ENCODE peak calls at places on chromosomes 1 and 21, in seven cellular contexts. V, F, O, W, Q, D and U are unnamed samples.

GRCh38 chr1:26799479-26800133 is 11.9 kb downstream of the PIGV start:
- DNase-seq in Q (no peak), W (peak; percentile 83), D (no peak), F (peak; percentile 70), V (no peak), O (no peak), U (no peak)

GRCh38 chr21:34668803-34669148 is at the start of gene CLIC6:
- DNase-seq in W (no peak), Q (no peak), F (no peak), V (no peak), D (no peak), O (peak; percentile 38), U (no peak)

GRCh38 chr1:205375816-205376545 is 19.3 kb upstream of the KLHDC8A start:
- DNase-seq in D (no peak), V (no peak), W (peak; percentile 62), Q (no peak), F (peak; percentile 90), O (no peak), U (peak; percentile 58)

GRCh38 chr1:93756656-93757055 is 75.0 kb upstream of the BCAR3 start:
- DNase-seq in F (peak; percentile 75), W (no peak), O (no peak), V (no peak), Q (no peak), D (no peak), U (no peak)

GRCh38 chr1:54803761-54804470 is 2.8 kb upstream of the TTC22 start:
- DNase-seq in W (no peak), F (no peak), O (peak; percentile 64), D (no peak), V (no peak), Q (no peak), U (no peak)

GRCh38 chr21:35529141-35529863 is 480.2 kb upstream of the RUNX1 start:
- DNase-seq in D (no peak), W (no peak), O (no peak), V (no peak), Q (peak; percentile 16), F (peak; percentile 18), U (no peak)

GRCh38 chr1:41003640-41004220 is 17.8 kb downstream of the SLFNL1 start:
- DNase-seq in D (peak; percentile 80), F (peak; percentile 98), O (peak; percentile 78), V (peak; percentile 97), W (peak; percentile 97), Q (peak; percentile 84), U (no peak)

GRCh38 chr1:89755593-89755992 is 65.2 kb upstream of the LRRC8D start:
- DNase-seq in V (no peak), F (no peak), O (no peak), D (no peak), Q (no peak), W (no peak), U (no peak)

GRCh38 chr1:233614173-233614742 is 352 bp downstream of the KCNK1 start:
- DNase-seq in V (no peak), D (no peak), F (peak; percentile 72), Q (no peak), O (peak; percentile 55), W (peak; percentile 70), U (no peak)

GRCh38 chr1:235892080-235892670 is 25.5 kb upstream of the LYST start:
- DNase-seq in O (no peak), D (no peak), W (no peak), Q (no peak), V (no peak), F (no peak), U (no peak)

GRCh38 chr1:30878559-30878958 is 30.0 kb downstream of the SDC3 start:
- DNase-seq in Q (no peak), W (no peak), V (no peak), O (no peak), D (no peak), F (no peak), U (no peak)

GRCh38 chr1:208007938-208008342 is 97.0 kb upstream of the CD34 start:
- DNase-seq in W (peak; percentile 77), O (no peak), Q (no peak), V (no peak), D (no peak), F (peak; percentile 82), U (no peak)

GRCh38 chr1:53725238-53725689 is 13.7 kb downstream of the GLIS1 start:
- DNase-seq in W (peak; percentile 4), Q (no peak), O (no peak), F (no peak), D (no peak), V (no peak), U (no peak)
- TF ChIP-seq CTCF in W (no peak), Q (no peak), O (no peak), F (no peak), D (no peak), V (peak; percentile 24), U (peak; percentile 42)

GRCh38 chr21:39452207-39452964 is 616 bp downstream of the SH3BGR start:
- DNase-seq in Q (no peak), D (no peak), V (no peak), F (no peak), O (no peak), W (peak; percentile 14), U (no peak)

GRCh38 chr21:39452965-39453332 is 1.2 kb downstream of the SH3BGR start:
- DNase-seq in V (no peak), W (no peak), O (no peak), D (no peak), F (no peak), Q (no peak), U (no peak)

GRCh38 chr21:39453571-39454179 is 1.9 kb downstream of the SH3BGR start:
- DNase-seq in Q (no peak), V (no peak), O (no peak), F (no peak), W (no peak), D (no peak), U (no peak)

GRCh38 chr21:39454949-39455668 is 3.3 kb downstream of the SH3BGR start:
- DNase-seq in Q (no peak), O (no peak), D (no peak), F (no peak), V (no peak), W (no peak), U (no peak)

DNA sequence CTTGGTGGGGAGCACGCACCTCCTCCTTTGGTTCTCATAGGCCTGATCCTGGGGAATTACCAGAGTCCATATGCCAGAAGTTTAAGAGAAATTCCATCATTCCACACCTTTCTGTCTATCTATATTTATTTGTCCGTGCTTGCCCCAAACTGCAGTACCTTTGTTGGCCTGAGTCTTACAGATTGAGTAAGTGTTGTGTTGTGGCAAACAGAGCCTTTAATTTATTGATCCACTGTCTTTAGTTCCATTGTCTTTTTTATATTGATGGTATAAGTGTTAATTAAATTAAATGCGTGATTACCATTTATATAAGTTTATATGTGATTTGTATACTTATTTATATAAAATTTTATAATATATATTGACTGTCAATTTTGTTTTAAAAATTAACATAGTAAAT is 4.9 kb downstream of the SH3BGR start:
- DNase-seq in F (no peak), Q (no peak), W (no peak), D (no peak), O (no peak), V (no peak), U (no peak)
- TF ChIP-seq CTCF in F (peak; percentile 17), Q (no peak), W (peak; percentile 45), D (no peak), O (no peak), V (peak; percentile 24), U (peak; percentile 68)

GRCh38 chr1:35539824-35540261 is 17.4 kb downstream of the KIAA0319L start:
- DNase-seq in D (no peak), O (no peak), V (no peak), W (no peak), Q (no peak), F (no peak), U (no peak)

GRCh38 chr1:35539073-35539823 is 18.0 kb downstream of the KIAA0319L start:
- DNase-seq in D (peak; percentile 32), W (peak; percentile 11), O (no peak), F (peak; percentile 9), Q (no peak), V (no peak), U (no peak)

GRCh38 chr1:35546614-35547013 is 10.6 kb downstream of the KIAA0319L start:
- DNase-seq in W (no peak), D (no peak), V (no peak), F (no peak), O (no peak), Q (no peak), U (no peak)

DNA sequence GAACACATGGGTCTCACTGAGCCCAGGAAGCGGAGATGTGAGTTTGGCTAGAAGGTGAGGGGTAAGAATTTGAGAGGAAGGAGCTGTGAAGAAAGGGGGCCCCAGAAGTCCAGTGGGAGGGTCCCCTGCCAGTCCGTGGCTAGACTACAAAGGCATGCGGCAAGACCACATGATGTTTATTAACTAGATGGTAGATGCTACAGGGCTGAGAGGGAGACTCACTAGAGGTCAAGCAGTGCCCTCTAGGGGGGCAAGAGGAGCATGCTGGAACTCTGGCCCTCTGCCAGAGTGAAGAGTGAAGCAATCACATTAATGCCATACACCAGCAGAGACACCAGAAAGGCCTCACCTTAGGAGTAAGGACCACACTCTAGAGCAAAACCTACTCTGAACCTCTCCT is 12.2 kb downstream of the KIAA0319L start:
- DNase-seq in Q (peak; percentile 37), V (no peak), D (peak; percentile 43), O (no peak), W (no peak), F (peak; percentile 76), U (no peak)
- TF ChIP-seq CTCF in Q (peak; percentile 57), V (peak; percentile 15), D (peak; percentile 63), O (no peak), W (peak; percentile 7), F (peak; percentile 32), U (peak; percentile 68)

GRCh38 chr1:111793896-111794295 is 38.2 kb downstream of the DDX20 start:
- DNase-seq in W (no peak), O (no peak), Q (no peak), D (no peak), F (no peak), V (no peak), U (no peak)

GRCh38 chr1:111789077-111789476 is 33.4 kb downstream of the DDX20 start:
- DNase-seq in D (no peak), W (no peak), V (peak; percentile 8), O (no peak), F (no peak), Q (no peak), U (no peak)

GRCh38 chr1:111786669-111787207 is 31.0 kb downstream of the DDX20 start:
- DNase-seq in F (no peak), O (no peak), D (no peak), Q (no peak), V (no peak), W (no peak), U (no peak)

GRCh38 chr1:111792249-111792648 is 36.5 kb downstream of the DDX20 start:
- DNase-seq in D (no peak), W (no peak), O (no peak), V (no peak), Q (no peak), F (no peak), U (no peak)

DNA sequence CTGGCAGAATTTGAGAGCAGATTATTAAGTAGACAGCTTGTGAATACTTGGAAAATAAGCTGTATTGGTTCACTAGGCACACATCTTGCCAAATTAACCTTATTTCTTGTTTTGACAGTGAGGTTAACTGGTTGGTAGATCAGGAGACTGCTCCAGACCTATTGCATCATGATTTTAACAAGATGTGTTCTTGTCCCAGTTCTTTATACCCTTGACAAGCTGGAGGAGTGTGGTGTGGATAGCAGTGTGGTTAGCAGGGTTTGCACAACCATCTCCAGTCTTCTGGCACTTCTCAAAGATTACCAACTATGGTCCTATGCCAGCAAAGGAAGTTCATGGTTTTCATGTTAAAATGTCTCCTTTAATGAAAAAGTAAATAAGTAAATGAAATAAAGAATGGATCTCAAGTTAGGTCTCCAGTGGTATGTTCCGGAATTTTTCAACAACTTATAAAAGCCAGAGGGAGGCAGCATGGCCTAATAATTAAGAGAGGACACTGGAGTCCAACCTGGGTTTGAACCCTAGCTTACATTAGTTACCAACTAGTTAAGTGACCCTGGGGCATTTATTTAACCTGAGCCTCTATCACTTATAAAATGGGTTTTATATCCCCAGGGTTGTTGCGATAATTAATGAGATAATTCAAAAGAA is 34.1 kb downstream of the DDX20 start:
- DNase-seq in Q (no peak), O (no peak), D (no peak), V (peak; percentile 88), W (no peak), F (peak; percentile 27), U (no peak)
- TF ChIP-seq CTCF in Q (no peak), O (no peak), D (no peak), V (no peak), W (no peak), F (peak; percentile 9), U (no peak)